ENCODE peak calls at places on chromosomes 6 and 20, in eight cellular contexts. B is NCI-H2029 treated with DMSO at 0.1 percent for 48 hours; X is Kasumi-1; S is activated T-helper 9 cell treated with anti-CD3 and anti-CD28 coated beads, Interleukin-2, amount 50 U/mL, for 16 hours; P is T follicular helper cell; H is HFF-Myc; K is stimulated activated CD4-positive, alpha-beta T cell treated with anti-CD3 and anti-CD28 coated beads, Interleukin-15, amount 100 ng/mL, for 1 hour; V is Right ventricle myocardium superior. N is an unnamed sample.

GRCh38 chr6:138101946-138102731 is 5.1 kb downstream of the PERP start:
- DNase-seq in B (no peak), X (no peak), S (no peak), P (no peak), H (no peak), K (no peak), V (no peak), N (no peak)

GRCh38 chr6:77573843-77574242 is 79.0 kb upstream of the MEI4 start:
- DNase-seq in B (no peak), X (no peak), S (no peak), P (no peak), H (no peak), K (no peak), V (no peak), N (no peak)

GRCh38 chr20:59015812-59016711 is 3.2 kb upstream of the TUBB1 start:
- DNase-seq in B (no peak), X (no peak), S (no peak), P (no peak), H (no peak), K (no peak), V (no peak), N (no peak)

GRCh38 chr20:62427172-62428007 is at the start of gene RBBP8NL:
- DNase-seq in B (peak; percentile 72), X (no peak), S (no peak), P (no peak), H (no peak), K (no peak), V (no peak), N (no peak)

GRCh38 chr6:3176562-3177355 is 19.4 kb upstream of the TUBB2A start:
- DNase-seq in B (no peak), X (peak; percentile 29), S (peak; percentile 29), P (no peak), H (peak; percentile 78), K (no peak), V (no peak), N (no peak)

GRCh38 chr6:13113956-13114593 is 214.3 kb downstream of the TBC1D7 start:
- DNase-seq in B (no peak), X (no peak), S (no peak), P (no peak), H (no peak), K (no peak), V (no peak), N (no peak)

GRCh38 chr6:134908906-134909516 is 40.9 kb downstream of the ALDH8A1 start:
- DNase-seq in B (no peak), X (no peak), S (no peak), P (no peak), H (peak; percentile 53), K (no peak), V (peak; percentile 77), N (no peak)

GRCh38 chr20:63942250-63943006 is 13.8 kb downstream of the UCKL1 start:
- DNase-seq in B (no peak), X (peak; percentile 57), S (no peak), P (no peak), H (no peak), K (no peak), V (peak; percentile 67), N (no peak)

GRCh38 chr6:145017516-145017915 is 717.8 kb downstream of the EPM2A start:
- DNase-seq in B (no peak), X (no peak), S (no peak), P (no peak), H (no peak), K (no peak), V (no peak), N (no peak)

GRCh38 chr6:27582928-27583725 is 110.2 kb upstream of the ZNF184 start:
- DNase-seq in B (no peak), X (no peak), S (no peak), P (no peak), H (no peak), K (peak; percentile 20), V (no peak), N (no peak)

GRCh38 chr6:93779086-93779858 is 359.9 kb upstream of the EPHA7 start:
- DNase-seq in B (no peak), X (no peak), S (no peak), P (no peak), H (no peak), K (no peak), V (peak; percentile 39), N (no peak)

GRCh38 chr6:98036344-98036743 is 753.3 kb upstream of the MMS22L start:
- DNase-seq in B (no peak), X (no peak), S (no peak), P (no peak), H (no peak), K (no peak), V (no peak), N (no peak)

GRCh38 chr6:5435449-5435848 is 174.1 kb downstream of the FARS2 start:
- DNase-seq in B (no peak), X (no peak), S (no peak), P (no peak), H (no peak), K (no peak), V (no peak), N (no peak)

GRCh38 chr20:61762886-61763739 is 302.6 kb downstream of the TAF4 start:
- DNase-seq in B (no peak), X (no peak), S (no peak), P (no peak), H (no peak), K (no peak), V (no peak), N (no peak)

GRCh38 chr6:148509152-148509571 is 166.5 kb downstream of the SASH1 start:
- DNase-seq in B (no peak), X (no peak), S (no peak), P (no peak), H (no peak), K (no peak), V (no peak), N (no peak)

GRCh38 chr6:48075181-48075580 is 35.8 kb downstream of the PTCHD4 start:
- DNase-seq in B (no peak), X (no peak), S (no peak), P (no peak), H (no peak), K (no peak), V (no peak), N (no peak)

GRCh38 chr6:39755231-39755630 is 30.0 kb upstream of the KIF6 start:
- DNase-seq in B (no peak), X (no peak), S (no peak), P (no peak), H (no peak), K (no peak), V (no peak), N (no peak)

GRCh38 chr20:58714340-58714922 is 21.8 kb downstream of the NPEPL1 start:
- DNase-seq in B (no peak), X (no peak), S (no peak), P (no peak), H (no peak), K (no peak), V (peak; percentile 40), N (no peak)

N was measured in cortex of kidney.